ENCODE peak calls at places on chromosomes 4 and X, in five cellular contexts. A is GM23338, B is K562, O is HepG2, T is GM12878. M is an unnamed sample.

GRCh38 chr4:83618991-83619390 is 83.1 kb downstream of the GPAT3 start:
- DNase-seq in A (no peak), B (peak), O (no peak), T (no peak), M (no peak)

GRCh38 chr4:2583517-2583916 is 47.1 kb downstream of the FAM193A start:
- DNase-seq in A (no peak), B (no peak), O (no peak), T (no peak), M (no peak)

GRCh38 chr4:48342559-48342878 is 1.2 kb downstream of the SLAIN2 start:
- DNase-seq in A (no peak), B (no peak), O (no peak), T (no peak), M (no peak)

GRCh38 chr4:15926486-15926885 is 12.1 kb downstream of the FGFBP1 start:
- DNase-seq in A (no peak), B (no peak), O (no peak), T (no peak), M (no peak)

GRCh38 chr4:166538491-166539005 is 665.5 kb downstream of the TLL1 start:
- DNase-seq in A (no peak), B (no peak), O (no peak), T (no peak), M (no peak)

GRCh38 chr4:47669946-47670345 is 167.9 kb downstream of the CORIN start:
- DNase-seq in A (no peak), B (no peak), O (no peak), T (no peak), M (no peak)

GRCh38 chrX:110418220-110418856 is 59.7 kb downstream of the RTL9 start:
- DNase-seq in A (peak), B (peak), O (no peak), T (no peak), M (no peak)

GRCh38 chrX:78321809-78322208 is 5.6 kb downstream of the CYSLTR1 start:
- DNase-seq in A (no peak), B (no peak), O (no peak), T (no peak), M (no peak)

GRCh38 chr4:152539556-152540292 is 3.8 kb upstream of the FBXW7 start:
- DNase-seq in A (peak), B (no peak), O (no peak), T (no peak), M (no peak)

GRCh38 chrX:48022100-48022499 is 15.3 kb downstream of the SPACA5 start:
- DNase-seq in A (no peak), B (no peak), O (no peak), T (no peak), M (no peak)

GRCh38 chrX:53422915-53423268 is 219 bp downstream of the RIBC1 start:
- DNase-seq in A (no peak), B (peak), O (no peak), T (no peak), M (no peak)
- H3K4me2 ChIP-seq in A (peak), B (peak), O (peak), T (peak), M (peak)

GRCh38 chrX:53049127-53049517 is 533 bp downstream of the GPR173 start:
- DNase-seq in A (peak), B (no peak), O (no peak), T (no peak), M (no peak)

GRCh38 chrX:53047228-53047627 is 1.4 kb upstream of the GPR173 start:
- DNase-seq in A (peak), B (no peak), O (no peak), T (no peak), M (no peak)

GRCh38 chrX:53050841-53051240 is 2.3 kb downstream of the GPR173 start:
- DNase-seq in A (no peak), B (no peak), O (no peak), T (no peak), M (no peak)

GRCh38 chrX:53045002-53045401 is 3.6 kb upstream of the GPR173 start:
- DNase-seq in A (no peak), B (no peak), O (no peak), T (no peak), M (no peak)

DNA sequence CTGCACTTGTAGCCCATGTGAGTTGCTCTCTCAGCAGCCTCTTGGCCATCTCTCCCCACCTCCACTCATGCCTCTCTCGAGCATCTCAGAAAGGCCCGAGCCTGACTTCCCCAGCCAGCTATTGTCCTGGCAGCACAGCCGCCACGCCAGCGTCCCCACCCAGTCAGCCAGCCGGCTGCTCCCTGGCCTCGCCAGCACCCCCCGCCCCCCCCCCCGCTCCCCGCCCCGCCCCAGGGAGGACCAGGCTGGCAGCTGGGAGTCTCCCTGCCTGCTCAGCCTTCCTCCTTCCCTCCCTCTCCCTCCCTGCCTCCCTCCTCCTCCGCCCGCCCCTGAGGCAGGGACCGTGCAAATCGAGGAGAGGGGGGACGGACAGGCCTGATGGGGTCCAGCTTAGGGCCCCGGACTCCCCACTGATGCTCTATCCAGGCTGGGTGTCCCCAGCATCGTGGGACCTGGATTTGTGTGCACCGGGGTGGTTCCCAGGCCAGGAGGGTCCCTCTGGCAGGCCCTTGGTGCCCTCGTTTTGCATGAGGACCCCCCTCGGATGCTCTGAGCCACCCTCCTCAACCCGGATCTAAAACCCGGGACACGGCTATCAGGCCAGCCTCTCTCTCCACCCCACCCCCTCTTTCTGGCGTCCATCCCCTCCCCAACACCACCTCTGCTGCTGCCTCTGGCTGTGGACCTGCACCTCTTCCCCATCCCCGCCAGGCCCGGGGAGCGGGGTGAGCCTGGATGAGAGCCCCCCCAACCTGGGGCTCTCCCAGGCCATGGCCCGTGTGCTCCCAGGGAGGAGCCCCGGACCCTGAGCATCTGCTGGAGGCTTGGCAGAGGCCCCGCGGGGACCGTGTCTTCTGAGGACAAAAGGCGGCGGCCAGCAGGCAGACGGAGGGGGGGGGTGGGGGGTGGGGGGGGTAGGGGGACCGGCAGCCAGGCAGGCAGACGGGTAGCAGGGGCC is at the start of gene GPR173:
- DNase-seq in A (peak), B (no peak), O (no peak), T (no peak), M (no peak)
- TF ChIP-seq CREB1 in A (no peak), B (no peak), O (no peak), T (no peak), M (no peak)

DNA sequence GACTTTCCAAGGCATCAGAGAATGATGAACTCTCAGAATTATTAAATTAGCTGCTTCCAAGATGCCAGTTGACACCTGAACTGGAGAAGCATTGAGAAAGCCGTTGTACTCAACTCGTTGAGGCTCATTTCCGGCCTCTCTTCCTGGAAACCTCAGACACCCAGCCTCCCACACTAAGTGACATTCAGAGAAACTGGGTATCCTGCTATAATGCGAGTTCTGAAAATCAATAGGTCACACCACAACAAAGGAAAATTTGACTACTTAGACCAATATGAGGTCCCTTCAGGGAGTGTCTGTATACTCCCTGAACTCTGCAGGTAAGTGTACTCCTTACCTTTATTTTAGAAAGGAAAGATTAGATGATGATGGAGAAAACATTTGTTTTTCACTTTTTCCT is 51.2 kb downstream of the ENPEP start:
- DNase-seq in A (no peak), B (no peak), O (no peak), T (no peak), M (no peak)
- H3K4me2 ChIP-seq in A (no peak), B (no peak), O (no peak), T (no peak), M (no peak)

DNA sequence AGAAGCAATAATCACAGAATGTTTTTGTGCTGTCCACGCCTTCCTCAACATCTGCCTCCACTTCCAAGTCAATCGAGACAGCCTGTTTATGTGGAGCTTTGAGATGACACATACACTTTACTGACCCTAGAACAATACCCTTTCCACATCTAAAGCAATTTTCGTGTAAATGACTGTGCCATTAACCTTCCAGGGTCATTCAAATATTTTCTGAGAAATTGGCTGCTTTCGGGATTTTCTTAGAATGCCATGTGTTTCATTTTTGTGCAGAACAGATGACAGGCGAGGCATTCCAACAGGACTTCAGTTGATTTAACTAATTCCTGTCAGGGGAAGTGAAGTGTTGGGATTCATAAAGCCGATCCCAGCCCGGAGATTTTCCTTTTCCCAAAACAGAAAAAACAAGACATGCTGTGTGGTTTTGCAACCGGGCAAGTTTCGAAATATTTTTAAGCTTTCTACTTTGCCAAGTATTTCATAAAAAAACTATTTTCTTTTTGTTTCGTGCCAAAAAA is 73.9 kb downstream of the SORBS2 start:
- DNase-seq in A (no peak), B (no peak), O (no peak), T (no peak), M (no peak)
- TF ChIP-seq CREB1 in A (no peak), B (no peak), O (no peak), T (no peak), M (no peak)

DNA sequence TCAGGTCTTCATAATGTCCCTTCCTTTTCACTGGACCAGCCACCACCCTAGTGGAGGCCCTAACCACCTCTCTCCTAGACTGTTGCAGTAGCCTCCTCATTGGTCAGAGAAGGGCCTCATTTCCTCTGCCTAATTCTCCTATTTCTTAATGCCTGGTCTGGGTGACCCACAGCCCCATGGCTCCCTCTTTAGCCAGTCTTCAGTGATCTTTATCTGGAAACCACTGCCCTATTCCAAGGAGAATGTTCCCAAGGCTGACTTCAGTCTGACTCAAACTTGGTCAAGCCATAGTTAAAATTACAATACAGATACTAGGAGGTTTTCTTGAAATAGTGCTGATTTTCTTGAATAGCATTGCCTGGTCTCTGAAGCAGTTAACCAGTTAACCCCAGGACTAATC is 53.6 kb upstream of the PRPS1 start:
- DNase-seq in A (no peak), B (no peak), O (no peak), T (no peak), M (no peak)
- H3K4me2 ChIP-seq in A (no peak), B (no peak), O (peak), T (no peak), M (no peak)

M was measured in H1.